ENCODE peak calls at places on chromosomes 16 and 17, in four cellular contexts. R is H9, Q is mesendoderm, T is fibroblast of pulmonary artery. M is an unnamed sample.

GRCh38 chr16:10410469-10410868 is 24.6 kb downstream of the ATF7IP2 start:
- DNase-seq in R (no peak), Q (no peak), T (no peak), M (no peak)

GRCh38 chr17:258045-258734 is 76.7 kb upstream of the DOC2B start:
- DNase-seq in R (no peak), Q (no peak), T (no peak), M (peak; percentile 13)

GRCh38 chr16:21599994-21600773 is 807 bp downstream of the METTL9 start:
- DNase-seq in R (peak; percentile 33), Q (peak; percentile 28), T (peak; percentile 44), M (peak; percentile 58)

GRCh38 chr17:57463103-57463885 is 207.0 kb downstream of the MSI2 start:
- DNase-seq in R (no peak), Q (no peak), T (peak; percentile 83), M (peak; percentile 24)

GRCh38 chr16:3482659-3483241 is 12.5 kb downstream of the C16orf90 start:
- DNase-seq in R (no peak), Q (no peak), T (no peak), M (no peak)

GRCh38 chr17:49498037-49498615 is 3.0 kb downstream of the NGFR start:
- DNase-seq in R (peak; percentile 78), Q (peak; percentile 80), T (no peak), M (no peak)

GRCh38 chr17:20095366-20096080 is 86.4 kb downstream of the SPECC1 start:
- DNase-seq in R (peak; percentile 84), Q (peak; percentile 81), T (peak; percentile 42), M (peak; percentile 49)

GRCh38 chr17:62875296-62875695 is 67.2 kb upstream of the MARCHF10 start:
- DNase-seq in R (no peak), Q (no peak), T (no peak), M (no peak)

GRCh38 chr16:83863682-83864081 is 35.2 kb upstream of the MLYCD start:
- DNase-seq in R (no peak), Q (no peak), T (no peak), M (no peak)

GRCh38 chr17:13403982-13404931 is 197.5 kb downstream of the HS3ST3A1 start:
- DNase-seq in R (no peak), Q (no peak), T (no peak), M (no peak)

GRCh38 chr17:48997103-48997826 is at the start of gene IGF2BP1:
- DNase-seq in R (peak; percentile 86), Q (peak; percentile 94), T (peak; percentile 73), M (peak; percentile 44)

GRCh38 chr17:5775098-5775497 is 190.8 kb upstream of the NLRP1 start:
- DNase-seq in R (no peak), Q (no peak), T (no peak), M (no peak)

M was measured in dermis blood vessel endothelial cell.